ENCODE peak calls at places on chromosome 17, in five cellular contexts. O, J, V, E and C are unnamed samples.

GRCh38 chr17:72110953-72111339 is 9.9 kb upstream of the SOX9 start:
- DNase-seq in J (no peak), O (no peak), V (no peak), E (no peak), C (no peak)

GRCh38 chr17:78723001-78723796 is 58.9 kb downstream of the CYTH1 start:
- DNase-seq in O (no peak), E (peak; percentile 35), J (no peak), V (peak; percentile 83), C (no peak)

GRCh38 chr17:7475764-7476422 is 3.5 kb downstream of the ZBTB4 start:
- DNase-seq in V (no peak), E (no peak), O (no peak), J (no peak), C (no peak)

GRCh38 chr17:49926886-49927285 is 42.1 kb upstream of the DLX4 start:
- DNase-seq in V (no peak), J (no peak), O (no peak), E (no peak), C (no peak)

GRCh38 chr17:28716740-28717577 is 709 bp downstream of the RAB34 start:
- DNase-seq in V (peak; percentile 66), E (no peak), O (no peak), J (no peak), C (no peak)

GRCh38 chr17:59863607-59864006 is 29.1 kb downstream of the TUBD1 start:
- DNase-seq in E (no peak), J (no peak), O (no peak), V (no peak), C (no peak)

GRCh38 chr17:40487371-40488020 is 13.9 kb downstream of the TNS4 start:
- DNase-seq in V (no peak), J (no peak), O (no peak), E (no peak), C (no peak)

GRCh38 chr17:37124074-37124824 is 175.5 kb downstream of the AATF start:
- DNase-seq in J (no peak), O (no peak), V (no peak), E (no peak), C (no peak)

GRCh38 chr17:28744104-28744801 is 442 bp downstream of the TRAF4 start:
- DNase-seq in V (peak; percentile 86), J (no peak), O (peak; percentile 62), E (peak; percentile 57), C (no peak)

DNA sequence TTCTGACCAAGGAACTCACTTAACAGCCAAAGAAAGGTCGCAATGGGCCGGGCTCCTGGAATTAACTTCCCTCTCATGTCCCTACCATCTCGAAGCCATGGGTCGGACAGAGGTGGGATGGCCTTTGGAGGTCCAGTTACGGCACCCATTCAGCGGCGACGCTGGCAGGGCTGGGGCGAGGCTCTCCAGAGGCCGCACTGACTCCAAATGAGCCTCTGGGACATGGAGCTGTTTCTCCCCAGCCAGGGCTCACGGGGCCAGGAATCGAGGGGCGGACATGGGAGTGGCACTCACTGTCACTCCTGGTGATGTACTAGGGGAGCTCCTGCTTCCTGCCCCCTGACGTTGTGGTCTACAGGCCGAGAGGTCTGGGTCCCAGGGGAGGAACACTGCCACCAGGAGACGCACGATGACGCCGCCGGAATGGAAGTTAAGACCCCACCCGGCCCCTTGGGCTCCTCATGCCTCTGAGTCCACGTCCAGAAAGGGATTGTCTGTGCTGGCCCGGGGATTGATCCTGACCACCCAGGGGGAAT is 60.7 kb upstream of the METRNL start:
- DNase-seq in J (no peak), E (no peak), O (no peak), V (no peak), C (no peak)
- H3K4me3 ChIP-seq in J (no peak overlapping the region), E (no peak overlapping the region), O (no peak overlapping the region), V (no peak overlapping the region), C (no peak overlapping the region)

GRCh38 chr17:48644910-48645557 is 18.9 kb upstream of the HOXB9 start:
- DNase-seq in J (no peak), V (peak; percentile 3), O (no peak), E (no peak), C (no peak)

GRCh38 chr17:48647103-48647963 is 21.2 kb upstream of the HOXB9 start:
- DNase-seq in E (peak; percentile 70), O (no peak), V (peak; percentile 80), J (no peak), C (no peak)

GRCh38 chr17:48646183-48647102 is 20.3 kb upstream of the HOXB9 start:
- DNase-seq in J (no peak), O (no peak), E (no peak), V (peak; percentile 68), C (no peak)

GRCh38 chr17:48644159-48644558 is 18.0 kb upstream of the HOXB9 start:
- DNase-seq in V (no peak), O (no peak), E (no peak), J (no peak), C (no peak)

DNA sequence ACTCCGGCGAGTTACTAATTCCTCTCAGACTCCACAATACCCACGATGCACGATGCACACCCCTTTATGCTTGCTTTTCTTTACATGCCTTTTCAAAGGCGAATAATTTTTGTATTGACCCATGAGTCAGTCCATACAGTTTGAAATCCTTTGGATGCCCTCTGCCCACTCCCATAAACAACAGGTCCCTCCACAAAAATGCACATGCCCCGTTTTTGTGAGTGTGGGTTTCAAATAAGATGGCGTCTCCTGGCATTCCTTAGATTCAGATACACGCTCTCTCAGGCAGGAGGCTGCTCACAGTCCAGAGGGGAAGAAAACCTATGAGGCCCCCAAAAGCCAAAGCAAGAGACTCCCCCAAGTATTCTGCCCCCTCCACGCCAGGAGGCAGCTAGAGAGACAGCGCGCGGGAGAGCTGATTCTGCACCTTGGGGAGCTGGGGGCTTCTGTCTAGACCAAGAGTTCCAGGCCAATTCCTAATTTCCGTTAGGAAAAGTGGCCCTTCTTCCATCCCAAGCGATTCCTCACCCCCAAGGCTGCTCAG is 19.6 kb upstream of the HOXB9 start:
- DNase-seq in J (no peak), E (no peak), O (no peak), V (no peak), C (no peak)
- H3K4me3 ChIP-seq in J (no peak overlapping the region), E (no peak overlapping the region), O (peak overlapping the region; percentile 19), V (peak overlapping the region; percentile 54), C (no peak overlapping the region)

DNA sequence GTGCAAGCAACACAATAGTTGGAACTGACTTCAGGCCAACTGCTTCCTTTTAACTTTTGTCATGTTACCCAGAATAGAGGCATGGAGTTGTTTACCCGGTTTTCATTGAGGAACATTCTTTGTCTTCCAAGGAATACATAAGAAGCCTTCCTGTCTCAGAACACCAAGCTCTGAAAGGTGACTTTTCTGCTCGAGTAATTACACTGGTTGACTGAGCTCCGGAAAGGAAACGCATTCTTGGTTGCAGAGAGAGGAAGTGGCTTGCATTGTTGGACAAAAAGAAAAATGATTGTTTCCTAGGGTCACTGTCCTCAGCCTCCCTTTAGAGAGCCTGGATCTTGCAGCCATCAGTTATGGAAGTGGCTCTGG is 30.8 kb upstream of the SEC14L1 start:
- DNase-seq in V (peak; percentile 62), E (peak; percentile 69), O (no peak), J (no peak), C (no peak)
- H3K4me3 ChIP-seq in V (no peak overlapping the region), E (peak overlapping the region; percentile 30), O (no peak overlapping the region), J (no peak overlapping the region), C (no peak overlapping the region)

DNA sequence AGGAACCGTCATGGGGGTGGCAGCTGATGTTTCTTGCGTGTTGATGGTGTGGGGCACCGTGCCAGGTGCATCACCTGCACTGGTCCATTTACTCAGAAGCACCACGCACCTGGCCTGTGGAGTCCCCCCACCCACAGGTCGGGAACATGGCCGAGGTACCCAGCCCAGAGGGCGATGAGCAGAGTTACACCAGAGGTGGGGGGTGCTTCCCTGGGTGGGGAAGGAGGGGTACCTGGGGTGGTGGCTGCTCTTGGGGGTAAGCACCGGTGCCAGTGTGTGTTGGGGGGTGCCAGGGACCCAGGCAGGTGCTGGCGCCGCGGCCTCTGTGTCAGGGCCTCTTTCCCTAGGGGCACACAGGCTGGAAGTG is 5.0 kb upstream of the ZNF750 start:
- DNase-seq in O (no peak), V (no peak), E (no peak), J (no peak), C (no peak)
- H3K4me3 ChIP-seq in O (no peak overlapping the region), V (no peak overlapping the region), E (no peak overlapping the region), J (no peak overlapping the region), C (no peak overlapping the region)

GRCh38 chr17:65856865-65857264 is 295.4 kb upstream of the AXIN2 start:
- DNase-seq in O (no peak), E (no peak), V (no peak), J (peak; percentile 63), C (no peak)

GRCh38 chr17:65855245-65855644 is 293.8 kb upstream of the AXIN2 start:
- DNase-seq in E (no peak), J (no peak), O (no peak), V (peak; percentile 21), C (no peak)

GRCh38 chr17:65851965-65852736 is 290.7 kb upstream of the AXIN2 start:
- DNase-seq in E (no peak), V (no peak), O (no peak), J (no peak), C (no peak)

GRCh38 chr17:65857713-65858112 is 296.3 kb upstream of the AXIN2 start:
- DNase-seq in O (no peak), J (no peak), E (no peak), V (no peak), C (no peak)

DNA sequence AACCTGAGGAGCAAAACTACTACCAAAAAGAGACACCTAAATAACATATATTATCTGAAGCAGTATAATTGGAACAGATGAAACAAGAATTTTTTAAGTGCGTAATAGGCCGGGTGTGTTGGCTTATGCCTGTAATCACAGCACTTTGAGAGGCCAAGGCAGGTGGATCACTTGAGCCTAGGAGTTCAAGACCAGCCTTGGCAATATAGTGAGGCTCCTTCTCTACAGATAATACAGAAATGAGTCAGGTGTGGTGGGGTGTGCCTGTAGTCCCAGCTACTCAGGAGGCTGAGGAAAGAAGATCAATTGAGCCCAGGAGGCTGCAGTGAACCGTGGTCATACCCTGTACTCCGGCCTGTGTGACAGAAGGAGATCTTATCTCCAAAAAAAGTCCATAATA is 294.2 kb upstream of the AXIN2 start:
- DNase-seq in V (no peak), O (no peak), J (no peak), E (no peak), C (no peak)
- H3K4me3 ChIP-seq in V (no peak overlapping the region), O (no peak overlapping the region), J (no peak overlapping the region), E (no peak overlapping the region), C (no peak overlapping the region)